ENCODE peak calls at places on chromosomes 11 and 22, in six cellular contexts. One of them, this sample, is unnamed.

GRCh38 chr11:9973921-9974320 is 310.0 kb downstream of the SWAP70 start:
- DNase-seq in H1: no peak
- DNase-seq in H9: no peak
- DNase-seq in trophoblast cell: no peak
- DNase-seq in neuronal stem cell: no peak
- DNase-seq in mesenchymal stem cell: no peak
- DNase-seq in this sample: peak; percentile 53

GRCh38 chr22:39223091-39223710 is 21.6 kb downstream of the PDGFB start:
- DNase-seq in mesenchymal stem cell: no peak
- DNase-seq in trophoblast cell: no peak
- DNase-seq in neuronal stem cell: no peak
- DNase-seq in H9: no peak
- DNase-seq in H1: no peak
- DNase-seq in this sample: no peak

GRCh38 chr11:41309716-41310115 is 149.7 kb downstream of the LRRC4C start:
- DNase-seq in H1: no peak
- DNase-seq in H9: no peak
- DNase-seq in trophoblast cell: no peak
- DNase-seq in neuronal stem cell: no peak
- DNase-seq in mesenchymal stem cell: no peak
- DNase-seq in this sample: no peak

GRCh38 chr11:88629496-88629895 is 292.0 kb upstream of the CTSC start:
- DNase-seq in H1: no peak
- DNase-seq in trophoblast cell: peak; percentile 2
- DNase-seq in mesenchymal stem cell: no peak
- DNase-seq in H9: no peak
- DNase-seq in neuronal stem cell: no peak
- DNase-seq in this sample: peak; percentile 47

GRCh38 chr11:72578991-72579815 is 95.0 kb downstream of the PDE2A start:
- DNase-seq in H1: no peak
- DNase-seq in H9: no peak
- DNase-seq in trophoblast cell: no peak
- DNase-seq in neuronal stem cell: no peak
- DNase-seq in mesenchymal stem cell: no peak
- DNase-seq in this sample: no peak

GRCh38 chr11:66866420-66867010 is 9.7 kb downstream of the LRFN4 start:
- DNase-seq in mesenchymal stem cell: no peak
- DNase-seq in neuronal stem cell: no peak
- DNase-seq in H9: no peak
- DNase-seq in trophoblast cell: no peak
- DNase-seq in H1: no peak
- DNase-seq in this sample: no peak

GRCh38 chr11:2553198-2553597 is 108.4 kb downstream of the KCNQ1 start:
- DNase-seq in trophoblast cell: no peak
- DNase-seq in H9: no peak
- DNase-seq in mesenchymal stem cell: no peak
- DNase-seq in neuronal stem cell: no peak
- DNase-seq in H1: no peak
- DNase-seq in this sample: no peak

GRCh38 chr22:26617251-26618199 is at the start of gene CRYBB1:
- DNase-seq in neuronal stem cell: peak; percentile 42
- DNase-seq in H9: no peak
- DNase-seq in mesenchymal stem cell: no peak
- DNase-seq in H1: no peak
- DNase-seq in trophoblast cell: no peak
- DNase-seq in this sample: peak; percentile 36

GRCh38 chr22:20430641-20431519 is 6.7 kb downstream of the SCARF2 start:
- DNase-seq in neuronal stem cell: peak; percentile 61
- DNase-seq in H1: no peak
- DNase-seq in H9: peak; percentile 69
- DNase-seq in trophoblast cell: peak; percentile 76
- DNase-seq in mesenchymal stem cell: peak; percentile 69
- DNase-seq in this sample: no peak

GRCh38 chr22:49212002-49212401 is 615.7 kb downstream of the BRD1 start:
- DNase-seq in H1: no peak
- DNase-seq in mesenchymal stem cell: no peak
- DNase-seq in neuronal stem cell: no peak
- DNase-seq in H9: peak; percentile 6
- DNase-seq in trophoblast cell: no peak
- DNase-seq in this sample: no peak

GRCh38 chr11:123740787-123741158 is 687 bp downstream of the ZNF202 start:
- DNase-seq in neuronal stem cell: no peak
- DNase-seq in H9: no peak
- DNase-seq in trophoblast cell: no peak
- DNase-seq in mesenchymal stem cell: peak; percentile 11
- DNase-seq in H1: no peak
- DNase-seq in this sample: no peak

GRCh38 chr11:1179641-1180040 is 21.9 kb downstream of the MUC5AC start:
- DNase-seq in mesenchymal stem cell: no peak
- DNase-seq in neuronal stem cell: no peak
- DNase-seq in trophoblast cell: no peak
- DNase-seq in H9: no peak
- DNase-seq in H1: no peak
- DNase-seq in this sample: no peak

GRCh38 chr11:65334696-65335295 is 1.1 kb downstream of the DPF2 start:
- DNase-seq in H1: no peak
- DNase-seq in trophoblast cell: no peak
- DNase-seq in mesenchymal stem cell: peak; percentile 43
- DNase-seq in neuronal stem cell: no peak
- DNase-seq in H9: no peak
- DNase-seq in this sample: no peak

GRCh38 chr11:64875369-64876225 is 2.8 kb downstream of the EHD1 start:
- DNase-seq in H1: no peak
- DNase-seq in trophoblast cell: no peak
- DNase-seq in mesenchymal stem cell: no peak
- DNase-seq in H9: no peak
- DNase-seq in neuronal stem cell: no peak
- DNase-seq in this sample: no peak

GRCh38 chr22:30332994-30333706 is 6.4 kb upstream of the TBC1D10A start:
- DNase-seq in H9: no peak
- DNase-seq in trophoblast cell: peak; percentile 24
- DNase-seq in H1: no peak
- DNase-seq in mesenchymal stem cell: no peak
- DNase-seq in neuronal stem cell: no peak
- DNase-seq in this sample: no peak

GRCh38 chr22:35051791-35052190 is 14.2 kb upstream of the ISX start:
- DNase-seq in H1: no peak
- DNase-seq in neuronal stem cell: no peak
- DNase-seq in mesenchymal stem cell: no peak
- DNase-seq in trophoblast cell: no peak
- DNase-seq in H9: no peak
- DNase-seq in this sample: no peak

GRCh38 chr11:60985501-60985900 is 14.0 kb downstream of the CD6 start:
- DNase-seq in trophoblast cell: no peak
- DNase-seq in H9: no peak
- DNase-seq in neuronal stem cell: no peak
- DNase-seq in mesenchymal stem cell: no peak
- DNase-seq in H1: no peak
- DNase-seq in this sample: no peak

GRCh38 chr11:104546486-104546885 is 351.8 kb downstream of the CASP12 start:
- DNase-seq in H9: no peak
- DNase-seq in trophoblast cell: no peak
- DNase-seq in mesenchymal stem cell: no peak
- DNase-seq in neuronal stem cell: no peak
- DNase-seq in H1: no peak
- DNase-seq in this sample: no peak

GRCh38 chr11:130180491-130180890 is 20.9 kb downstream of the ST14 start:
- DNase-seq in neuronal stem cell: no peak
- DNase-seq in mesenchymal stem cell: no peak
- DNase-seq in H1: no peak
- DNase-seq in trophoblast cell: no peak
- DNase-seq in H9: no peak
- DNase-seq in this sample: peak; percentile 39

GRCh38 chr22:36352775-36353507 is 34.8 kb downstream of the MYH9 start:
- DNase-seq in H1: no peak
- DNase-seq in H9: no peak
- DNase-seq in mesenchymal stem cell: no peak
- DNase-seq in trophoblast cell: no peak
- DNase-seq in neuronal stem cell: no peak
- DNase-seq in this sample: peak; percentile 95

GRCh38 chr11:21048626-21049025 is 379.2 kb downstream of the NELL1 start:
- DNase-seq in trophoblast cell: no peak
- DNase-seq in H1: no peak
- DNase-seq in mesenchymal stem cell: no peak
- DNase-seq in H9: no peak
- DNase-seq in neuronal stem cell: no peak
- DNase-seq in this sample: no peak

GRCh38 chr22:38417252-38418060 is 37.5 kb downstream of the KCNJ4 start:
- DNase-seq in H9: no peak
- DNase-seq in trophoblast cell: no peak
- DNase-seq in H1: no peak
- DNase-seq in mesenchymal stem cell: no peak
- DNase-seq in neuronal stem cell: no peak
- DNase-seq in this sample: no peak

GRCh38 chr11:12581923-12582322 is 92.3 kb upstream of the TEAD1 start:
- DNase-seq in trophoblast cell: peak; percentile 74
- DNase-seq in H9: no peak
- DNase-seq in mesenchymal stem cell: peak; percentile 58
- DNase-seq in H1: no peak
- DNase-seq in neuronal stem cell: no peak
- DNase-seq in this sample: peak; percentile 88
- H3K14ac ChIP-seq in trophoblast cell: no peak overlapping the region
- H3K14ac ChIP-seq in H9: no peak overlapping the region
- H3K14ac ChIP-seq in mesenchymal stem cell: no peak overlapping the region
- H3K14ac ChIP-seq in H1: no peak overlapping the region
- H3K14ac ChIP-seq in neuronal stem cell: no peak overlapping the region
- H3K14ac ChIP-seq in this sample: peak overlapping the region; percentile 27

DNA sequence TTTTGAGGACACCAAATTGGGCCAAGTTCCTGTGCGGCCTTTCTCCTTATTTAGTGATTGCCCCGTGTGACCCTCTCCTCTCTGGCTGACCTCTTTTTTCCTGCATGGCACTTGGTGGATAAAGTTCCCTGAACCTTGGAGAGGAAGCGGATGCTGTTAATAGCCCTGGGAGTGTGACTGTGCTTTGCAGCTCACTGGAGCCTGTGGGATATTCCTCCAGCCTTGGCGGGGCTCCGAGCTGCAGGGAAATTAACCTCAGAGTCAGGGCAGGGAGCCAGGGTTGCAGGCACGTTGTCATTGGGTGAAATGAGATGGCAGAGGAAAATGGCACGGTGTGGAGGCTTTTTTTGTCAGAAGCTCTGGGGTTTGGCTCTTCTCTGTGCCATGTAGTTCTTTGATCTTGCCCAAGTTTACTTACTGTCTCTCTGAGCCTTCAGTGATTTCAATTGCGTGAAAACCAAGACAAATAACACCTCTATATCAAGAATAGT is 965 bp downstream of the OR9Q1 start:
- DNase-seq in H9: no peak
- DNase-seq in neuronal stem cell: no peak
- DNase-seq in trophoblast cell: no peak
- DNase-seq in mesenchymal stem cell: peak; percentile 31
- DNase-seq in H1: no peak
- DNase-seq in this sample: peak; percentile 60
- H3K14ac ChIP-seq in H9: no peak overlapping the region
- H3K14ac ChIP-seq in neuronal stem cell: no peak overlapping the region
- H3K14ac ChIP-seq in trophoblast cell: no peak overlapping the region
- H3K14ac ChIP-seq in mesenchymal stem cell: no peak overlapping the region
- H3K14ac ChIP-seq in H1: no peak overlapping the region
- H3K14ac ChIP-seq in this sample: peak overlapping the region; percentile 61

GRCh38 chr11:110573411-110573810 is 138.8 kb downstream of the ARHGAP20 start:
- DNase-seq in H1: no peak
- DNase-seq in trophoblast cell: no peak
- DNase-seq in mesenchymal stem cell: no peak
- DNase-seq in H9: no peak
- DNase-seq in neuronal stem cell: no peak
- DNase-seq in this sample: no peak

GRCh38 chr11:110566577-110566976 is 136.8 kb downstream of the FDX1 start:
- DNase-seq in neuronal stem cell: no peak
- DNase-seq in H1: no peak
- DNase-seq in H9: no peak
- DNase-seq in trophoblast cell: no peak
- DNase-seq in mesenchymal stem cell: no peak
- DNase-seq in this sample: no peak

GRCh38 chr11:110565690-110566336 is 136.1 kb downstream of the FDX1 start:
- DNase-seq in trophoblast cell: no peak
- DNase-seq in H1: no peak
- DNase-seq in mesenchymal stem cell: no peak
- DNase-seq in H9: no peak
- DNase-seq in neuronal stem cell: no peak
- DNase-seq in this sample: no peak

GRCh38 chr11:110565344-110565684 is 135.6 kb downstream of the FDX1 start:
- DNase-seq in H1: no peak
- DNase-seq in H9: peak; percentile 64
- DNase-seq in mesenchymal stem cell: peak; percentile 49
- DNase-seq in neuronal stem cell: no peak
- DNase-seq in trophoblast cell: peak; percentile 52
- DNase-seq in this sample: peak; percentile 64

DNA sequence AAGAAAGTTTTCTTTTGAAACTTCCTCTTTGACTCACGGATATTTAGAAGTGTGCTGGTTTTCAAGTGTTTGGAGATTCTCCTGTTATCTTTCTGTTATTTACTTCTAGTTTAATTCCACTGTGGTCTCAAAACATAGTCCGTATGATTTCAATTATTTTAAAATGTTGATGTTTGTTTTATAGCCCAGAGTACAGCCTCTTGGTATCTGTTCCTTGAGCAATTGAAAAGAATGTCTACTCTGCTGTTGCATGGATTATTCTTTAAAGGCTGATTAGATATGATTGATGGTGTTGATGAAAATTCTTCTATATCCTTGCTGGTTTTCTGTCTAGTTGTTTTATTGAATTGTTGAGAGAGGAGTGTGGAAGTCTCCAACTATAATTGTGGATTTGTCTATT is 141.0 kb downstream of the ARHGAP20 start:
- DNase-seq in trophoblast cell: no peak
- DNase-seq in H9: no peak
- DNase-seq in H1: no peak
- DNase-seq in neuronal stem cell: no peak
- DNase-seq in mesenchymal stem cell: no peak
- DNase-seq in this sample: no peak
- H3K14ac ChIP-seq in trophoblast cell: no peak overlapping the region
- H3K14ac ChIP-seq in H9: no peak overlapping the region
- H3K14ac ChIP-seq in H1: no peak overlapping the region
- H3K14ac ChIP-seq in neuronal stem cell: no peak overlapping the region
- H3K14ac ChIP-seq in mesenchymal stem cell: no peak overlapping the region
- H3K14ac ChIP-seq in this sample: no peak overlapping the region

GRCh38 chr11:7514099-7514725 is 413 bp downstream of the PPFIBP2 start:
- DNase-seq in trophoblast cell: no peak
- DNase-seq in H1: no peak
- DNase-seq in H9: no peak
- DNase-seq in neuronal stem cell: no peak
- DNase-seq in mesenchymal stem cell: peak; percentile 13
- DNase-seq in this sample: no peak
- H3K14ac ChIP-seq in trophoblast cell: peak overlapping the region; percentile 61
- H3K14ac ChIP-seq in H1: no peak overlapping the region
- H3K14ac ChIP-seq in H9: no peak overlapping the region
- H3K14ac ChIP-seq in neuronal stem cell: peak overlapping the region; percentile 98
- H3K14ac ChIP-seq in mesenchymal stem cell: no peak overlapping the region
- H3K14ac ChIP-seq in this sample: no peak overlapping the region

This sample was measured in IMR-90.